ENCODE peak calls at places on chromosomes 7 and 10, in four cellular contexts. F is T-helper 17 cell; Q is activated effector memory CD4-positive, alpha-beta T cell treated with Interleukin-2 at 50 U/mL for 16 hours; P is aorta. D is an unnamed sample.

GRCh38 chr7:47553309-47553708 is 28.6 kb downstream of the TNS3 start:
- DNase-seq in F (no peak), Q (no peak), P (no peak), D (no peak)

GRCh38 chr10:113139695-113140094 is 189.6 kb downstream of the TCF7L2 start:
- DNase-seq in F (no peak), Q (no peak), P (no peak), D (no peak)

GRCh38 chr10:17001297-17001744 is 128.3 kb downstream of the CUBN start:
- DNase-seq in F (no peak), Q (no peak), P (peak), D (no peak)

GRCh38 chr7:151245360-151246160 is 2.9 kb downstream of the SMARCD3 start:
- DNase-seq in F (peak), Q (peak), P (peak), D (peak)

GRCh38 chr7:17233643-17234397 is 64.6 kb upstream of the AHR start:
- DNase-seq in F (peak), Q (peak), P (no peak), D (no peak)

GRCh38 chr10:8049151-8049873 is 5.2 kb upstream of the GATA3 start:
- DNase-seq in F (no peak), Q (no peak), P (no peak), D (peak)

GRCh38 chr10:13787015-13787421 is 200.3 kb downstream of the PRPF18 start:
- DNase-seq in F (peak), Q (peak), P (peak), D (no peak)

GRCh38 chr10:63889756-63890155 is 368.6 kb downstream of the REEP3 start:
- DNase-seq in F (no peak), Q (no peak), P (no peak), D (no peak)

GRCh38 chr7:28180364-28181147 is at the start of gene JAZF1:
- DNase-seq in F (peak), Q (peak), P (peak), D (peak)

GRCh38 chr7:85750454-85750949 is 563.6 kb upstream of the SEMA3D start:
- DNase-seq in F (no peak), Q (no peak), P (no peak), D (peak)

GRCh38 chr7:117019287-117019686 is 66.0 kb downstream of the ST7 start:
- DNase-seq in F (no peak), Q (no peak), P (no peak), D (no peak)

GRCh38 chr10:119313645-119314044 is 106.3 kb downstream of the GRK5 start:
- DNase-seq in F (peak), Q (peak), P (no peak), D (no peak)

GRCh38 chr7:56537952-56538351 is 421.7 kb upstream of the NUPR2 start:
- DNase-seq in F (no peak), Q (no peak), P (peak), D (peak)

GRCh38 chr7:79786187-79786586 is 332.7 kb upstream of the MAGI2 start:
- DNase-seq in F (no peak), Q (no peak), P (no peak), D (no peak)

GRCh38 chr10:6473430-6473829 is 106.6 kb downstream of the PRKCQ start:
- DNase-seq in F (peak), Q (peak), P (no peak), D (no peak)

GRCh38 chr7:5283421-5284303 is 919 bp downstream of the SLC29A4 start:
- DNase-seq in F (no peak), Q (no peak), P (no peak), D (no peak)

GRCh38 chr10:91251430-91252056 is 31.1 kb downstream of the PCGF5 start:
- DNase-seq in F (peak), Q (peak), P (no peak), D (peak)

GRCh38 chr10:80497187-80498038 is 40.3 kb upstream of the SH2D4B start:
- DNase-seq in F (no peak), Q (no peak), P (no peak), D (no peak)

GRCh38 chr10:69405221-69405620 is 11.5 kb downstream of the TACR2 start:
- DNase-seq in F (no peak), Q (no peak), P (no peak), D (no peak)